ENCODE peak calls at places on chromosomes 6 and 20, in eight cellular contexts. T is AML-193; J is hepatocyte; F is activated naive CD4-positive, alpha-beta T cell treated with anti-CD3 and anti-CD28 coated beads, Interleukin-2, amount 10 ng/mL, durations not matched to agents 7 days and 5 days; H is stimulated activated CD8-positive, alpha-beta memory T cell treated with anti-CD3 and anti-CD28 coated beads, Interleukin-15, amount 100 ng/mL, for 4 hours; X is SK-N-MC; G is CD8-positive, alpha-beta T cell; I is NCI-H774. L is an unnamed sample.

GRCh38 chr6:149719531-149719930 is 1.6 kb upstream of the LATS1 start:
- DNase-seq in G (no peak), X (no peak), F (no peak), T (no peak), I (no peak), J (no peak), H (no peak), L (no peak)

GRCh38 chr6:26152226-26153101 is 65.2 kb downstream of the HFE start:
- DNase-seq in H (no peak), X (no peak), I (no peak), F (no peak), T (no peak), J (no peak), G (no peak), L (no peak)

GRCh38 chr20:57898332-57898731 is 188.5 kb upstream of the PMEPA1 start:
- DNase-seq in X (no peak), G (no peak), I (no peak), T (no peak), J (no peak), H (no peak), F (no peak), L (no peak)

GRCh38 chr6:80060774-80061173 is 45.7 kb upstream of the BCKDHB start:
- DNase-seq in X (no peak), J (no peak), I (no peak), H (no peak), G (no peak), T (no peak), F (no peak), L (no peak)

GRCh38 chr6:111381126-111381525 is 101.9 kb downstream of the REV3L start:
- DNase-seq in J (no peak), I (no peak), F (no peak), X (no peak), H (no peak), G (no peak), T (no peak), L (no peak)

GRCh38 chr20:63792866-63793265 is 38.2 kb downstream of the ZBTB46 start:
- DNase-seq in J (no peak), H (no peak), T (no peak), G (no peak), F (no peak), I (no peak), X (no peak), L (no peak)

GRCh38 chr6:4352731-4353130 is 217.4 kb upstream of the ECI2 start:
- DNase-seq in I (no peak), J (no peak), G (no peak), X (no peak), F (no peak), H (no peak), T (no peak), L (no peak)

GRCh38 chr6:143621876-143622605 is 55.7 kb upstream of the PHACTR2 start:
- DNase-seq in F (no peak), I (no peak), X (no peak), J (no peak), G (no peak), H (no peak), T (no peak), L (no peak)